ENCODE peak calls at places on chromosomes 5 and 9, in ten cellular contexts. M is psoas muscle, Q is tibial nerve, Z is heart right ventricle, N is sigmoid colon, J is cardiac muscle cell, I is tibial artery, V is GM23338, S is HCT116, K is right lobe of liver. T is an unnamed sample.
A peak's percentile ranks its signal among the peaks of the same experiment; 100 is the strongest.

GRCh38 chr9:121075251-121076036 is 689 bp downstream of the CNTRL start:
- DNase-seq in J (no peak), M (no peak), V (peak; percentile 27), Z (no peak), N (no peak), S (no peak), I (no peak), K (no peak), Q (no peak), T (no peak)

GRCh38 chr5:164818440-164818839 is 1313.0 kb downstream of the MAT2B start:
- DNase-seq in S (no peak), I (no peak), K (no peak), Z (no peak), V (no peak), J (no peak), N (no peak), M (no peak), Q (no peak), T (no peak)

GRCh38 chr9:71672573-71672972 is 95.7 kb downstream of the CEMIP2 start:
- DNase-seq in Z (no peak), S (no peak), V (no peak), Q (no peak), K (no peak), M (no peak), N (no peak), I (no peak), J (no peak), T (no peak)

GRCh38 chr9:21326526-21327139 is 8.6 kb downstream of the KLHL9 start:
- DNase-seq in Z (no peak), V (peak; percentile 73), S (no peak), J (peak; percentile 56), K (no peak), I (no peak), N (no peak), Q (no peak), M (no peak), T (no peak)

GRCh38 chr9:2385746-2386145 is 235.8 kb upstream of the VLDLR start:
- DNase-seq in V (no peak), Z (no peak), I (no peak), K (no peak), N (no peak), Q (no peak), S (no peak), J (no peak), M (no peak), T (no peak)

GRCh38 chr9:1005043-1005667 is 28.7 kb downstream of the DMRT3 start:
- DNase-seq in I (no peak), Q (no peak), Z (no peak), S (peak; percentile 24), M (no peak), K (no peak), V (peak; percentile 89), N (no peak), J (peak; percentile 72), T (no peak)

GRCh38 chr9:37656936-37657335 is 6.2 kb downstream of the FRMPD1 start:
- DNase-seq in N (no peak), S (no peak), Q (no peak), K (no peak), J (no peak), V (no peak), M (no peak), Z (no peak), I (no peak), T (no peak)

GRCh38 chr5:72510610-72511121 is 3.5 kb upstream of the ZNF366 start:
- DNase-seq in I (peak; percentile 42), V (no peak), Q (no peak), M (peak; percentile 61), K (no peak), S (no peak), Z (peak; percentile 23), J (peak; percentile 59), N (peak; percentile 70), T (no peak)

GRCh38 chr5:6753851-6754250 is 40.6 kb downstream of the TENT4A start:
- DNase-seq in S (no peak), K (no peak), N (peak; percentile 28), M (no peak), V (no peak), I (no peak), Z (no peak), Q (no peak), J (no peak), T (no peak)

DNA sequence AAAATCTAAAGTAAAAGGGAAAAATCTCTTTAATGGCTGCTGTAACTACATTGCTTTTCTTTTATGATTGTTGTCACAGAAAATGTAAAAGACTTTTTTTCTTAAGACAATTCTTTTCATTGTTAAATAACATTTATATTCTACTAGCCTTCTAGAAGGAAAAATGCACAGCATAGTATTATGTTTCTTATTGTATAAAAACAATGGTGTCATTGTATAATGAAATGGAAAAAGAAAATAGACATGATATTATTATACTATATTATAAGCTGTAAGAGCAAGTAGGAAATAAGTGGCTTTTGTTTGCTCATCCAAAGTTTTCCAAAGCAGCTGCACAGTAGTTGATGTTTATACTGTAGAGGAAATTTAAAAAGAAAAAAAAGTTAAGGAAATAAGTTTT is 1021.7 kb downstream of the EFNA5 start:
- DNase-seq in Q (no peak), N (no peak), M (no peak), K (no peak), V (no peak), S (no peak), I (no peak), J (no peak), Z (no peak), T (no peak)
- H3K4me3 ChIP-seq in Q (no peak overlapping the region), N (no peak overlapping the region), M (no peak overlapping the region), K (no peak overlapping the region), V (no peak overlapping the region), S (no peak overlapping the region), I (no peak overlapping the region), J (no peak overlapping the region), Z (no peak overlapping the region), T (no peak overlapping the region)

GRCh38 chr5:150758534-150759333 is at the start of gene DCTN4:
- DNase-seq in I (peak; percentile 96), Z (peak; percentile 96), J (peak; percentile 99), V (peak; percentile 99), N (peak; percentile 99), K (peak; percentile 97), M (peak; percentile 96), Q (peak; percentile 89), S (peak; percentile 99), T (peak; percentile 96)
- TF ChIP-seq CTCF in I (no peak), Z (no peak), J (no peak), V (no peak), N (no peak), K (peak; percentile 16), M (no peak), Q (peak; percentile 47), S (no peak), T (no peak)

GRCh38 chr9:85666086-85666485 is 75.7 kb downstream of the AGTPBP1 start:
- DNase-seq in I (no peak), M (no peak), V (no peak), Z (no peak), K (no peak), S (no peak), N (no peak), J (no peak), Q (no peak), T (no peak)

GRCh38 chr9:85662558-85662957 is 79.2 kb downstream of the AGTPBP1 start:
- DNase-seq in I (no peak), N (no peak), K (no peak), Z (no peak), M (no peak), V (no peak), S (no peak), J (peak; percentile 10), Q (no peak), T (no peak)

DNA sequence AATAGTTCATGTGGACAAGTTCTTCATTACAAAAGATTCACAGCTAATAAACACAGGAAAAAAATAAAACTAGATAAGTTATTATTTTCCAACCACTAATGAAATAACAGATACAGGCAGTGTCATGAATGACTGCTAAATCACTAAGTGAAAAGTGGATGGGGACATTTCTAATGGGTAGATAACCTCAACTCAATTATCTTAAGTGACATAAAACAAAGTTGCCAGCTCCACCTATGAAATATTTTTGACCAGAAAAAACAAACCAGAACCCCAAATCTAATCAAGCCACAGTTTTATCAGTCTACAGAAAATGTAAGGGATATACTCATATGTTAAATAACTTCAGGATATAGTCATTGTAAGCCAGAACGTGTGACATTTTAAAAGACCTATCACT is 74.4 kb downstream of the AGTPBP1 start:
- DNase-seq in Z (no peak), M (no peak), V (no peak), S (no peak), J (no peak), Q (no peak), I (no peak), K (no peak), N (no peak), T (no peak)
- H3K36me3 ChIP-seq in Z (peaks cover 58% of the 10 kb centered on the region), M (peaks cover 31% of the 10 kb centered on the region), V (peaks cover 4% of the 10 kb centered on the region), S (no peaks in the 10 kb centered on the region), J (peaks cover 8% of the 10 kb centered on the region), Q (no peaks in the 10 kb centered on the region), I (peaks cover 11% of the 10 kb centered on the region), K (peaks cover 3% of the 10 kb centered on the region), N (no peaks in the 10 kb centered on the region), T (no peaks in the 10 kb centered on the region)

GRCh38 chr9:117718085-117718484 is 13.9 kb downstream of the TLR4 start:
- DNase-seq in M (no peak), N (no peak), S (no peak), Z (no peak), J (peak; percentile 56), K (no peak), Q (no peak), I (peak; percentile 40), V (no peak), T (no peak)
- H3K4me3 ChIP-seq in M (no peak overlapping the region), N (no peak overlapping the region), S (no peak overlapping the region), Z (no peak overlapping the region), J (no peak overlapping the region), K (no peak overlapping the region), Q (no peak overlapping the region), I (no peak overlapping the region), V (no peak overlapping the region), T (no peak overlapping the region)

GRCh38 chr5:121109817-121110216 is 645.7 kb downstream of the PRR16 start:
- DNase-seq in S (no peak), K (no peak), N (no peak), M (no peak), J (no peak), V (no peak), Q (no peak), Z (no peak), I (no peak), T (no peak)
- TF ChIP-seq CTCF in S (no peak), K (no peak), N (no peak), M (no peak), J (no peak), V (no peak), Q (no peak), Z (no peak), I (no peak), T (no peak)

DNA sequence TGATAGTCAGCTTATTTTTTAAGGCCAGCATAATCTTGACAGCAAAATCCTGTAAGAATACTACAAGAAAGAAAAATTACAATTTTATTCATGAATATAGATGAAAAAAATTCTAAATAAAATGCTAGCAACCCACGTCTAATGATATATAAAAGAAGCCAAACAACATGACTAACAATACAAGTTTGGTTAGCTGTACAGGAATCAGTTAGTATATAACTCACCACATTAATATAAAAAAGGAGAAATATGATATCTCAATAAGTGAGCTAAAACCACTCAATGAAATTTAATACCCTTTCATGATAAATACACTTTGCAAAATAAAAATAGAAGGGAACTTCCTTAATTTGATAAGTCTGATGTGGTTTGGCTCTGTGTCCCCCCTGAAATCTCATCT is 139.7 kb upstream of the MAN2A1 start:
- DNase-seq in K (no peak), N (no peak), Q (no peak), I (no peak), J (no peak), Z (no peak), V (no peak), M (no peak), S (no peak), T (no peak)
- H3K36me3 ChIP-seq in K (no peaks in the 10 kb centered on the region), N (no peaks in the 10 kb centered on the region), Q (no peaks in the 10 kb centered on the region), I (no peaks in the 10 kb centered on the region), J (no peaks in the 10 kb centered on the region), Z (no peaks in the 10 kb centered on the region), V (no peaks in the 10 kb centered on the region), M (no peaks in the 10 kb centered on the region), S (no peaks in the 10 kb centered on the region), T (no peaks in the 10 kb centered on the region)

GRCh38 chr5:122442938-122443337 is 130.9 kb downstream of the SNCAIP start:
- DNase-seq in J (no peak), K (no peak), I (no peak), S (no peak), V (no peak), Z (no peak), M (no peak), Q (no peak), N (no peak), T (no peak)
- H3K4me3 ChIP-seq in J (no peak overlapping the region), K (no peak overlapping the region), I (no peak overlapping the region), S (no peak overlapping the region), V (no peak overlapping the region), Z (no peak overlapping the region), M (no peak overlapping the region), Q (no peak overlapping the region), N (no peak overlapping the region), T (no peak overlapping the region)